ENCODE peak calls at places on chromosomes 13 and 19, in nine cellular contexts. L, G, E, N, F, Y, A, I and T are unnamed samples.

GRCh38 chr19:48342841-48343540 is 17.6 kb downstream of the EMP3 start:
- DNase-seq in L (no peak), G (no peak), E (peak; percentile 74), N (no peak), F (no peak), Y (no peak), A (peak; percentile 45), I (no peak), T (no peak)

GRCh38 chr13:98143601-98144500 is 957 bp downstream of the FARP1 start:
- DNase-seq in L (peak; percentile 63), G (peak; percentile 53), E (peak; percentile 76), N (peak; percentile 75), F (no peak), Y (peak; percentile 62), A (peak; percentile 16), I (no peak), T (peak; percentile 9)

GRCh38 chr13:100645382-100645781 is 29.2 kb downstream of the TMTC4 start:
- DNase-seq in L (no peak), G (no peak), E (no peak), N (no peak), F (no peak), Y (no peak), A (no peak), I (no peak), T (no peak)

GRCh38 chr19:11380653-11381534 is 3.2 kb downstream of the EPOR start:
- DNase-seq in L (peak; percentile 98), G (peak; percentile 100), E (peak; percentile 97), N (peak; percentile 95), F (peak; percentile 99), Y (peak; percentile 96), A (peak; percentile 99), I (peak; percentile 97), T (peak; percentile 98)

GRCh38 chr13:73273737-73274136 is 214.9 kb downstream of the KLF5 start:
- DNase-seq in L (no peak), G (no peak), E (peak; percentile 73), N (no peak), F (no peak), Y (no peak), A (peak; percentile 27), I (no peak), T (no peak)

GRCh38 chr19:16117594-16118033 is 5.9 kb downstream of the RAB8A start:
- DNase-seq in L (no peak), G (peak; percentile 59), E (no peak), N (no peak), F (peak; percentile 71), Y (no peak), A (no peak), I (no peak), T (peak; percentile 67)

GRCh38 chr19:39997595-39998216 is 846 bp downstream of the ZNF546 start:
- DNase-seq in L (no peak), G (no peak), E (peak; percentile 49), N (peak; percentile 37), F (no peak), Y (no peak), A (no peak), I (no peak), T (peak; percentile 26)

GRCh38 chr19:44737238-44738160 is 11.0 kb upstream of the BCL3 start:
- DNase-seq in L (no peak), G (no peak), E (peak; percentile 84), N (no peak), F (no peak), Y (no peak), A (no peak), I (no peak), T (no peak)

GRCh38 chr13:51746802-51747201 is 57.2 kb downstream of the DHRS12 start:
- DNase-seq in L (no peak), G (no peak), E (no peak), N (no peak), F (no peak), Y (no peak), A (no peak), I (no peak), T (no peak)

GRCh38 chr13:78604782-78605611 is 1.6 kb upstream of the POU4F1 start:
- DNase-seq in L (peak; percentile 67), G (peak; percentile 79), E (peak; percentile 52), N (peak; percentile 59), F (peak; percentile 84), Y (no peak), A (no peak), I (no peak), T (no peak)

GRCh38 chr13:37168151-37168550 is 62.7 kb upstream of the CSNK1A1L start:
- DNase-seq in L (no peak), G (no peak), E (peak; percentile 64), N (no peak), F (no peak), Y (no peak), A (no peak), I (no peak), T (no peak)

GRCh38 chr19:3324405-3324856 is 42.0 kb upstream of the NFIC start:
- DNase-seq in L (peak; percentile 36), G (peak; percentile 62), E (no peak), N (peak; percentile 74), F (peak; percentile 48), Y (no peak), A (peak; percentile 51), I (peak; percentile 54), T (peak; percentile 44)

GRCh38 chr13:113762075-113762474 is 3.0 kb downstream of the TMEM255B start:
- DNase-seq in L (no peak), G (no peak), E (no peak), N (no peak), F (no peak), Y (no peak), A (no peak), I (no peak), T (no peak)

GRCh38 chr13:36275190-36276002 is 22.2 kb downstream of the CCDC169 start:
- DNase-seq in L (peak; percentile 80), G (peak; percentile 85), E (peak; percentile 83), N (peak; percentile 39), F (peak; percentile 35), Y (peak; percentile 83), A (peak; percentile 65), I (no peak), T (peak; percentile 51)

GRCh38 chr19:17522988-17523872 is 11.8 kb downstream of the PGLS start:
- DNase-seq in L (no peak), G (no peak), E (no peak), N (no peak), F (peak; percentile 97), Y (no peak), A (no peak), I (no peak), T (peak; percentile 79)

GRCh38 chr13:77185721-77186120 is 141.2 kb downstream of the MYCBP2 start:
- DNase-seq in L (no peak), G (no peak), E (no peak), N (no peak), F (no peak), Y (no peak), A (no peak), I (no peak), T (no peak)

GRCh38 chr13:73366241-73366640 is 307.4 kb downstream of the KLF5 start:
- DNase-seq in L (no peak), G (no peak), E (no peak), N (no peak), F (no peak), Y (no peak), A (peak; percentile 22), I (no peak), T (no peak)

GRCh38 chr19:7783991-7784421 is 21.0 kb downstream of the CLEC4M start:
- DNase-seq in L (no peak), G (peak; percentile 46), E (peak; percentile 67), N (no peak), F (no peak), Y (peak; percentile 58), A (peak; percentile 97), I (no peak), T (no peak)

GRCh38 chr13:51942189-51942588 is 69.1 kb downstream of the ATP7B start:
- DNase-seq in L (no peak), G (no peak), E (no peak), N (no peak), F (no peak), Y (no peak), A (peak; percentile 54), I (peak; percentile 19), T (peak; percentile 49)

GRCh38 chr19:3285647-3286176 is 61.3 kb downstream of the CELF5 start:
- DNase-seq in L (no peak), G (peak; percentile 93), E (no peak), N (peak; percentile 91), F (no peak), Y (no peak), A (no peak), I (no peak), T (no peak)

GRCh38 chr13:50410921-50411712 is 395.9 kb downstream of the KCNRG start:
- DNase-seq in L (no peak), G (no peak), E (peak; percentile 92), N (no peak), F (no peak), Y (peak; percentile 73), A (peak; percentile 82), I (peak; percentile 69), T (no peak)

GRCh38 chr19:11324079-11324661 is 15.3 kb downstream of the RAB3D start:
- DNase-seq in L (no peak), G (no peak), E (peak; percentile 95), N (peak; percentile 91), F (peak; percentile 31), Y (peak; percentile 81), A (peak; percentile 57), I (no peak), T (no peak)

GRCh38 chr19:38030681-38031422 is 123.8 kb downstream of the SIPA1L3 start:
- DNase-seq in L (no peak), G (no peak), E (no peak), N (no peak), F (no peak), Y (no peak), A (no peak), I (no peak), T (no peak)
- H3K4me2 ChIP-seq in L (no peak overlapping the region), G (no peak overlapping the region), E (no peak overlapping the region), N (no peak overlapping the region), F (peak overlapping the region; percentile 82), Y (no peak overlapping the region), A (no peak overlapping the region), I (no peak overlapping the region), T (no peak overlapping the region)

GRCh38 chr19:13018037-13018914 is 23.0 kb downstream of the NFIX start:
- DNase-seq in L (peak; percentile 64), G (peak; percentile 70), E (peak; percentile 77), N (peak; percentile 89), F (no peak), Y (no peak), A (peak; percentile 58), I (no peak), T (no peak)
- TF ChIP-seq EZH2phosphoT487 in L (peak; percentile 93), G (no peak), E (peak; percentile 80), N (no peak), F (no peak), Y (no peak), A (no peak), I (no peak), T (no peak)

GRCh38 chr19:46862974-46863632 is 2.3 kb downstream of the ARHGAP35 start:
- DNase-seq in L (no peak), G (peak; percentile 34), E (peak; percentile 22), N (no peak), F (no peak), Y (no peak), A (no peak), I (no peak), T (no peak)
- H3K4me1 ChIP-seq in L (peaks cover 38% of the 10 kb centered on the region), G (peaks cover 58% of the 10 kb centered on the region), E (peaks cover 49% of the 10 kb centered on the region), N (peaks cover 46% of the 10 kb centered on the region), F (peaks cover 57% of the 10 kb centered on the region), Y (peaks cover 48% of the 10 kb centered on the region), A (peaks cover 61% of the 10 kb centered on the region), I (peaks cover 69% of the 10 kb centered on the region), T (peaks cover 10% of the 10 kb centered on the region)

DNA sequence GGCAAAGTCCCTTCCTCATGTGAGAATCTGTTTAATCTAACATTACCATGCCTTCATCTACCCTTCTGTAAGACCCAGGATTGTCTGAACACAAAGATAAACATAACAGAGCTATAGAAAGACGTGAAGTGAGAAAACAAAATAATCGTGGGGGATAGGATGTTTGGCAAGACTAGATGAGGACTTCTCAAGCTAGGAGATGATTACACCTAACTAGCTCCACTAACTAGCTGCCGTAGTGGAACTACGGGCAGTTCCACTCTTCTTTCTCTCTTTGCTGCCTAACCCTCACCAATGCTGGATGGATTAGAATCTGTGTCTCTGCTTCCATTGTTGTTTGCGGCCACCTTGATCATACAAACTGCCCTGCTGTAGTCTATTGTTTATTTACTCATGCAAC is 32.6 kb upstream of the CACNA1A start:
- DNase-seq in L (no peak), G (no peak), E (no peak), N (no peak), F (no peak), Y (no peak), A (no peak), I (no peak), T (no peak)
- H3K4me2 ChIP-seq in L (no peak overlapping the region), G (no peak overlapping the region), E (no peak overlapping the region), N (no peak overlapping the region), F (no peak overlapping the region), Y (no peak overlapping the region), A (no peak overlapping the region), I (no peak overlapping the region), T (no peak overlapping the region)